ENCODE peak calls at places on chromosomes 2 and 18, in six cellular contexts. One of them, this sample, is unnamed.

GRCh38 chr2:160533482-160533881 is 39.9 kb upstream of the RBMS1 start:
- DNase-seq in skeletal muscle cell: no peak
- DNase-seq in NCI-H2171: no peak
- DNase-seq in GM12891: no peak
- DNase-seq in stimulated activated CD4-positive, alpha-beta T cell treated with anti-CD3 and anti-CD28 coated beads, Interleukin-4, amount 100 ng/mL, for 1 hour: no peak
- DNase-seq in spleen: no peak
- DNase-seq in this sample: no peak

GRCh38 chr2:189347540-189347939 is 93.7 kb upstream of the WDR75 start:
- DNase-seq in stimulated activated CD4-positive, alpha-beta T cell treated with anti-CD3 and anti-CD28 coated beads, Interleukin-4, amount 100 ng/mL, for 1 hour: no peak
- DNase-seq in skeletal muscle cell: peak; percentile 96
- DNase-seq in GM12891: no peak
- DNase-seq in NCI-H2171: no peak
- DNase-seq in spleen: no peak
- DNase-seq in this sample: peak; percentile 75

GRCh38 chr2:121831841-121832240 is 76.4 kb downstream of the TSN start:
- DNase-seq in spleen: no peak
- DNase-seq in GM12891: no peak
- DNase-seq in NCI-H2171: no peak
- DNase-seq in stimulated activated CD4-positive, alpha-beta T cell treated with anti-CD3 and anti-CD28 coated beads, Interleukin-4, amount 100 ng/mL, for 1 hour: no peak
- DNase-seq in skeletal muscle cell: no peak
- DNase-seq in this sample: no peak

GRCh38 chr2:232386740-232387450 is 8.3 kb downstream of the ALPP start:
- DNase-seq in GM12891: no peak
- DNase-seq in skeletal muscle cell: no peak
- DNase-seq in stimulated activated CD4-positive, alpha-beta T cell treated with anti-CD3 and anti-CD28 coated beads, Interleukin-4, amount 100 ng/mL, for 1 hour: no peak
- DNase-seq in NCI-H2171: no peak
- DNase-seq in spleen: no peak
- DNase-seq in this sample: no peak

GRCh38 chr2:218896501-218897393 is 16.1 kb downstream of the WNT10A start:
- DNase-seq in GM12891: peak; percentile 76
- DNase-seq in stimulated activated CD4-positive, alpha-beta T cell treated with anti-CD3 and anti-CD28 coated beads, Interleukin-4, amount 100 ng/mL, for 1 hour: peak; percentile 80
- DNase-seq in NCI-H2171: peak; percentile 62
- DNase-seq in spleen: peak; percentile 90
- DNase-seq in skeletal muscle cell: no peak
- DNase-seq in this sample: peak; percentile 58

GRCh38 chr18:3321133-3321812 is 59.3 kb downstream of the MYL12B start:
- DNase-seq in NCI-H2171: peak; percentile 10
- DNase-seq in GM12891: no peak
- DNase-seq in stimulated activated CD4-positive, alpha-beta T cell treated with anti-CD3 and anti-CD28 coated beads, Interleukin-4, amount 100 ng/mL, for 1 hour: no peak
- DNase-seq in skeletal muscle cell: peak; percentile 94
- DNase-seq in spleen: no peak
- DNase-seq in this sample: peak; percentile 37

GRCh38 chr2:237725661-237726060 is 72.9 kb upstream of the RBM44 start:
- DNase-seq in GM12891: no peak
- DNase-seq in spleen: no peak
- DNase-seq in skeletal muscle cell: no peak
- DNase-seq in NCI-H2171: no peak
- DNase-seq in stimulated activated CD4-positive, alpha-beta T cell treated with anti-CD3 and anti-CD28 coated beads, Interleukin-4, amount 100 ng/mL, for 1 hour: no peak
- DNase-seq in this sample: no peak

GRCh38 chr18:2570772-2571199 is 519 bp downstream of the METTL4 start:
- DNase-seq in skeletal muscle cell: peak; percentile 29
- DNase-seq in stimulated activated CD4-positive, alpha-beta T cell treated with anti-CD3 and anti-CD28 coated beads, Interleukin-4, amount 100 ng/mL, for 1 hour: peak; percentile 50
- DNase-seq in GM12891: peak; percentile 35
- DNase-seq in NCI-H2171: peak; percentile 24
- DNase-seq in spleen: peak; percentile 92
- DNase-seq in this sample: peak; percentile 73

GRCh38 chr2:208984376-208985100 is 439.3 kb upstream of the MAP2 start:
- DNase-seq in spleen: no peak
- DNase-seq in skeletal muscle cell: no peak
- DNase-seq in stimulated activated CD4-positive, alpha-beta T cell treated with anti-CD3 and anti-CD28 coated beads, Interleukin-4, amount 100 ng/mL, for 1 hour: no peak
- DNase-seq in GM12891: no peak
- DNase-seq in NCI-H2171: no peak
- DNase-seq in this sample: no peak

GRCh38 chr18:23862071-23862470 is 152.5 kb upstream of the TTC39C start:
- DNase-seq in GM12891: no peak
- DNase-seq in stimulated activated CD4-positive, alpha-beta T cell treated with anti-CD3 and anti-CD28 coated beads, Interleukin-4, amount 100 ng/mL, for 1 hour: no peak
- DNase-seq in NCI-H2171: no peak
- DNase-seq in spleen: no peak
- DNase-seq in skeletal muscle cell: peak; percentile 64
- DNase-seq in this sample: no peak

GRCh38 chr2:29000481-29000880 is 19.4 kb downstream of the TOGARAM2 start:
- DNase-seq in skeletal muscle cell: no peak
- DNase-seq in NCI-H2171: no peak
- DNase-seq in GM12891: peak; percentile 79
- DNase-seq in stimulated activated CD4-positive, alpha-beta T cell treated with anti-CD3 and anti-CD28 coated beads, Interleukin-4, amount 100 ng/mL, for 1 hour: no peak
- DNase-seq in spleen: peak; percentile 93
- DNase-seq in this sample: no peak

GRCh38 chr2:239157269-239157668 is 243.6 kb downstream of the HDAC4 start:
- DNase-seq in stimulated activated CD4-positive, alpha-beta T cell treated with anti-CD3 and anti-CD28 coated beads, Interleukin-4, amount 100 ng/mL, for 1 hour: no peak
- DNase-seq in NCI-H2171: no peak
- DNase-seq in GM12891: no peak
- DNase-seq in spleen: peak; percentile 81
- DNase-seq in skeletal muscle cell: no peak
- DNase-seq in this sample: no peak

GRCh38 chr2:178101321-178102079 is 10.7 kb upstream of the RBM45 start:
- DNase-seq in skeletal muscle cell: no peak
- DNase-seq in stimulated activated CD4-positive, alpha-beta T cell treated with anti-CD3 and anti-CD28 coated beads, Interleukin-4, amount 100 ng/mL, for 1 hour: no peak
- DNase-seq in NCI-H2171: no peak
- DNase-seq in GM12891: no peak
- DNase-seq in spleen: no peak
- DNase-seq in this sample: no peak

GRCh38 chr2:102082591-102083586 is 59.7 kb upstream of the IL1R1 start:
- DNase-seq in stimulated activated CD4-positive, alpha-beta T cell treated with anti-CD3 and anti-CD28 coated beads, Interleukin-4, amount 100 ng/mL, for 1 hour: peak; percentile 52
- DNase-seq in spleen: no peak
- DNase-seq in skeletal muscle cell: peak; percentile 89
- DNase-seq in NCI-H2171: no peak
- DNase-seq in GM12891: no peak
- DNase-seq in this sample: no peak

GRCh38 chr2:233974530-233975071 is 57.4 kb downstream of the TRPM8 start:
- DNase-seq in spleen: no peak
- DNase-seq in GM12891: no peak
- DNase-seq in stimulated activated CD4-positive, alpha-beta T cell treated with anti-CD3 and anti-CD28 coated beads, Interleukin-4, amount 100 ng/mL, for 1 hour: no peak
- DNase-seq in skeletal muscle cell: peak; percentile 90
- DNase-seq in NCI-H2171: no peak
- DNase-seq in this sample: peak; percentile 43

GRCh38 chr18:50151876-50152275 is 43.1 kb downstream of the MYO5B start:
- DNase-seq in NCI-H2171: no peak
- DNase-seq in stimulated activated CD4-positive, alpha-beta T cell treated with anti-CD3 and anti-CD28 coated beads, Interleukin-4, amount 100 ng/mL, for 1 hour: no peak
- DNase-seq in spleen: no peak
- DNase-seq in GM12891: no peak
- DNase-seq in skeletal muscle cell: peak; percentile 26
- DNase-seq in this sample: no peak

GRCh38 chr2:171178993-171179392 is 18.3 kb upstream of the TLK1 start:
- DNase-seq in NCI-H2171: no peak
- DNase-seq in spleen: no peak
- DNase-seq in stimulated activated CD4-positive, alpha-beta T cell treated with anti-CD3 and anti-CD28 coated beads, Interleukin-4, amount 100 ng/mL, for 1 hour: no peak
- DNase-seq in skeletal muscle cell: no peak
- DNase-seq in GM12891: no peak
- DNase-seq in this sample: no peak

GRCh38 chr18:8455661-8456614 is 153.3 kb upstream of the RAB12 start:
- DNase-seq in NCI-H2171: no peak
- DNase-seq in skeletal muscle cell: no peak
- DNase-seq in stimulated activated CD4-positive, alpha-beta T cell treated with anti-CD3 and anti-CD28 coated beads, Interleukin-4, amount 100 ng/mL, for 1 hour: no peak
- DNase-seq in spleen: no peak
- DNase-seq in GM12891: no peak
- DNase-seq in this sample: no peak

GRCh38 chr18:7728297-7728696 is 161.2 kb downstream of the PTPRM start:
- DNase-seq in NCI-H2171: no peak
- DNase-seq in skeletal muscle cell: no peak
- DNase-seq in stimulated activated CD4-positive, alpha-beta T cell treated with anti-CD3 and anti-CD28 coated beads, Interleukin-4, amount 100 ng/mL, for 1 hour: no peak
- DNase-seq in GM12891: no peak
- DNase-seq in spleen: no peak
- DNase-seq in this sample: no peak

GRCh38 chr2:216700088-216700567 is 4.8 kb upstream of the IGFBP5 start:
- DNase-seq in spleen: no peak
- DNase-seq in NCI-H2171: no peak
- DNase-seq in stimulated activated CD4-positive, alpha-beta T cell treated with anti-CD3 and anti-CD28 coated beads, Interleukin-4, amount 100 ng/mL, for 1 hour: no peak
- DNase-seq in skeletal muscle cell: no peak
- DNase-seq in GM12891: no peak
- DNase-seq in this sample: peak; percentile 77

GRCh38 chr18:79543861-79544385 is 135.7 kb upstream of the CTDP1 start:
- DNase-seq in skeletal muscle cell: no peak
- DNase-seq in stimulated activated CD4-positive, alpha-beta T cell treated with anti-CD3 and anti-CD28 coated beads, Interleukin-4, amount 100 ng/mL, for 1 hour: no peak
- DNase-seq in GM12891: no peak
- DNase-seq in spleen: peak; percentile 62
- DNase-seq in NCI-H2171: no peak
- DNase-seq in this sample: no peak

GRCh38 chr2:195934484-195934883 is 134.2 kb downstream of the DNAH7 start:
- DNase-seq in spleen: no peak
- DNase-seq in skeletal muscle cell: no peak
- DNase-seq in stimulated activated CD4-positive, alpha-beta T cell treated with anti-CD3 and anti-CD28 coated beads, Interleukin-4, amount 100 ng/mL, for 1 hour: no peak
- DNase-seq in NCI-H2171: no peak
- DNase-seq in GM12891: no peak
- DNase-seq in this sample: no peak